ENCODE peak calls at places on chromosomes 6 and 20, in six cellular contexts. H is neural crest cell; U is Peyer's patch; F is CD8-positive, alpha-beta T cell; R is epithelial cell of esophagus; N is upper lobe of left lung. K is an unnamed sample.

GRCh38 chr6:9986273-9986672 is 428.6 kb downstream of the TFAP2A start:
- DNase-seq in U (no peak), R (peak; percentile 11), F (no peak), H (no peak), N (no peak), K (no peak)

GRCh38 chr20:51695574-51696303 is 72.5 kb downstream of the ATP9A start:
- DNase-seq in R (peak; percentile 66), N (no peak), F (no peak), U (no peak), H (no peak), K (no peak)

GRCh38 chr6:2038096-2038495 is 207.3 kb downstream of the GMDS start:
- DNase-seq in R (no peak), N (no peak), U (peak; percentile 56), H (no peak), F (peak; percentile 3), K (no peak)

GRCh38 chr6:113876654-113877053 is 19.5 kb downstream of the MARCKS start:
- DNase-seq in N (no peak), H (no peak), R (no peak), U (no peak), F (no peak), K (no peak)

GRCh38 chr6:111663692-111664564 is 58.2 kb upstream of the TRAF3IP2 start:
- DNase-seq in U (no peak), H (peak; percentile 67), R (no peak), N (no peak), F (no peak), K (peak; percentile 33)

GRCh38 chr6:19052219-19052618 is 665.1 kb downstream of the RNF144B start:
- DNase-seq in H (no peak), U (no peak), F (no peak), N (no peak), R (peak; percentile 50), K (no peak)

GRCh38 chr6:71855406-71855805 is 30.9 kb upstream of the RIMS1 start:
- DNase-seq in U (no peak), F (no peak), N (no peak), R (peak; percentile 16), H (no peak), K (no peak)

GRCh38 chr6:75381878-75382633 is 97.5 kb upstream of the TMEM30A start:
- DNase-seq in F (no peak), H (no peak), U (no peak), N (no peak), R (no peak), K (no peak)

GRCh38 chr20:63740070-63740500 is 509 bp downstream of the SLC2A4RG start:
- DNase-seq in H (no peak), R (peak; percentile 14), F (no peak), U (peak; percentile 68), N (peak; percentile 44), K (no peak)

GRCh38 chr6:70693887-70694286 is 26.2 kb downstream of the SMAP1 start:
- DNase-seq in U (no peak), H (no peak), N (no peak), F (no peak), R (no peak), K (no peak)

GRCh38 chr6:3058957-3059356 is 9.3 kb upstream of the RIPK1 start:
- DNase-seq in R (no peak), U (no peak), H (no peak), N (no peak), F (no peak), K (no peak)

GRCh38 chr6:30798501-30798900 is 54.2 kb upstream of the IER3 start:
- DNase-seq in H (no peak), R (no peak), F (no peak), N (no peak), U (no peak), K (no peak)
- TF ChIP-seq CTCF in H (no peak), R (no peak), F (no peak), N (no peak), U (no peak), K (no peak)

GRCh38 chr6:8494730-8495129 is 59.4 kb upstream of the SLC35B3 start:
- DNase-seq in R (no peak), U (no peak), F (no peak), N (no peak), H (no peak), K (no peak)

GRCh38 chr6:8499540-8499939 is 64.2 kb upstream of the SLC35B3 start:
- DNase-seq in F (no peak), U (no peak), H (peak; percentile 5), N (no peak), R (peak; percentile 48), K (no peak)
- TF ChIP-seq CTCF in F (no peak), U (peak; percentile 19), H (peak; percentile 76), N (no peak), R (peak; percentile 75), K (peak; percentile 61)

DNA sequence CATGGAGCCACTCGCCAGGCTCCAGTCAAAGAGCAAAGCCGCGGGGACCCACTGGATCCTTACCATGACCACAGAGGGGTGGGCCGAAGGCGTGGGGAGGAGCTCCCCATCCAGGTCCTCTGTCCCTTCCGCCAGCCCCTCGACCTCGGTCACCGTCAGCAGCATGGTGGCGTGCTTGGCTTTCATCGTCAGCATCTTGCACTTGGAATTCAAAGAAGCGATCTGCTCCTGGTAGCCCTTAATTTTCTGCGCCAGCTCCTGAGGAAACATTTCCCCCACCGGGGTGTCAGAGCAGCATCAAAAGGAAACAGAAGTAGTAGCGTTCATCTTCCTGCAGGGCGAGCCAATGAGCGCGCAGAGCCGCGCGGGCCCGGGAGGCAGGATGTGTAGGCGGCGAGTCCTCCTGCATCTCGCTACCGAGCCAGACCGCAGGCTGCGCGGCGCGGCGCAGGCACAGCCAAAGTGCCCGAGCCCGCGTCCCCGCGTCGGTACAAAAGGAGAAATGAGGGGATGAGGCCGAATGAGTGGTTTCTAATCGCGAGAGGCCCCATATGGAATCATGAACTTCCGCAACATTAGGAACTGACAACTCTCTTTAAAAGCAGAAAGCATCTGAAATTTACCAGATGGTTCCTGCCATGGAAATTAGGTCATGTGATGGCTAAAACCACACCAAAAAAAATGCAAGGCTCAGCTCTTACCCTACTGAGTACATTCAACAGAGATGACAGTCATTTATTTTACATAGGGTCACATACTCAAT is 335.2 kb downstream of the SYNE1 start:
- DNase-seq in U (peak; percentile 95), R (peak; percentile 88), N (peak; percentile 84), F (peak; percentile 80), H (peak; percentile 82), K (peak; percentile 87)
- TF ChIP-seq CTCF in U (peak; percentile 48), R (peak; percentile 63), N (peak; percentile 77), F (peak; percentile 77), H (peak; percentile 64), K (peak; percentile 55)

DNA sequence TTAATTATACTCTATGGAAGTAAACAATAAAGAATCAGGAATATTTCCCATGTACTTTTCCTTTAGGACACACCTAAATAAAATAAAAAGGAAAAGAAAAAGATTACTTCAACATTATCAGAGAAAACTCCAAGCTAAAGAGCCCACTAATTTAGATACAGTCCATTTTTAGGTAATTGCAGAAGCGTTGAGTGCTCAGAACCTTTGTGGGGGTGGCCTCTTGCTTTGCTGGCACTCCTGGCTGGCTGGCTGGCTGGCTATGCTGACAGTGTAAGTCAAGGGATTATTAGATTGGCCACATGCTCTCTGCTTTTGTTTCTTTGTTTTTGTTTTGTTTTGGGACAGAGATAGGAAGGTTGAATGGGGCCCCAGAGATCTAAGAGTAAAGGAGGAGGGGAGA is at the start of gene GJE1:
- DNase-seq in U (no peak), N (no peak), R (no peak), F (no peak), H (no peak), K (no peak)
- TF ChIP-seq CTCF in U (no peak), N (no peak), R (no peak), F (no peak), H (no peak), K (no peak)

GRCh38 chr6:146931214-146931613 is 273.0 kb upstream of the STXBP5 start:
- DNase-seq in N (no peak), R (no peak), H (no peak), F (no peak), U (no peak), K (no peak)

GRCh38 chr6:146925846-146926245 is 278.4 kb upstream of the STXBP5 start:
- DNase-seq in H (no peak), N (no peak), U (no peak), F (no peak), R (no peak), K (no peak)

GRCh38 chr6:146923434-146923833 is 280.8 kb upstream of the STXBP5 start:
- DNase-seq in R (no peak), U (no peak), H (no peak), N (no peak), F (no peak), K (no peak)

DNA sequence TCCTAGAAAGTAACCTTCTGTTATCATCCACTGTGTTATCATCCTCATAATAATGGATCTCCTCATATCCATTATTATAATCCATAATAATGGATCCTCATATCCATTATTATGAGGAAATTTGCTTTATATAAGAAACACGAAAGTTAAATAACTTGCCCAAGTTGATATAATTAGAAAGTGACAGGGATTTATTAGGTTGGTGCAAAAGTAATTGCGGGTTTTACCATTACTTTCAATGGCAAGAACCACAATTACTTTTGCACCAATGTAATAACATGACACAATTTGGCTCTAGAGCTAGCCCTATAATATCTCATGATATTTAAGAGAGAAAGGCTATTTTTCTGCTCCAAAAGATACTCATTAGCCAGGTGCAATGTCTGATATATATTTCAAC is 275.7 kb upstream of the STXBP5 start:
- DNase-seq in H (no peak), U (no peak), F (no peak), R (no peak), N (no peak), K (no peak)
- TF ChIP-seq CTCF in H (no peak), U (no peak), F (no peak), R (no peak), N (no peak), K (no peak)

GRCh38 chr6:84685983-84686584 is 78.3 kb downstream of the TBX18 start:
- DNase-seq in F (no peak), H (peak; percentile 3), N (no peak), U (no peak), R (peak; percentile 35), K (no peak)
- TF ChIP-seq CTCF in F (peak; percentile 34), H (peak; percentile 62), N (no peak), U (peak; percentile 33), R (peak; percentile 57), K (peak; percentile 72)

DNA sequence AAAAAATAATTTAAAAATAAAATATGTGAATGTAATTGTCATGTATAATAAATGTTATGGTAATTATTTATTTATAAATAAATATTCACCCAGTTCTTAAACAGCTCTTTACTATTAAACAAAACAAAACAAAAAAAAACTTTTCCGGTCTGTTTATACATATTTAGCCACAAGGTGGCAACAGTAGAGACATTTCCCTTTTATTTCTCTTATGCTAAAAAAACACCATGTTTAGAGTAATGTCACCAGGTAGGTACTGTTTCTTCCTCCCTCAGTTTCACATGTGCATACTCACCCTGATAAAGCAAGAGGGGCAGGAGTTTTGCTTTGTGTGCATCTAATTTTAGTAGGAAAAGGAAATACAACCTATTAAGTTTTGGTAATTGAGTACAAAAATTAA is 610.4 kb upstream of the IMPG1 start:
- DNase-seq in R (peak; percentile 30), U (no peak), F (no peak), N (no peak), H (no peak), K (no peak)
- TF ChIP-seq CTCF in R (peak; percentile 37), U (peak; percentile 60), F (no peak), N (no peak), H (peak; percentile 74), K (peak; percentile 70)

K was measured in mesothelial cell of epicardium.